ENCODE peak calls at places on chromosomes 16 and 17, in eight cellular contexts. H is transverse colon, J is EL, O is NCI-H2107, F is pancreas, I is AG09309, E is uterus, G is iPS DF 19.7. Q is an unnamed sample.

GRCh38 chr17:43367588-43368242 is 31.1 kb upstream of the ARL4D start:
- DNase-seq in O (peak; percentile 48), F (no peak), J (peak; percentile 96), G (no peak), I (peak; percentile 82), H (no peak), E (no peak), Q (peak; percentile 67)

GRCh38 chr17:82006468-82007227 is 16.0 kb downstream of the CENPX start:
- DNase-seq in J (peak; percentile 64), H (no peak), O (no peak), I (no peak), G (no peak), F (no peak), E (peak; percentile 70), Q (no peak)

GRCh38 chr17:13777003-13777402 is 175.3 kb upstream of the HS3ST3A1 start:
- DNase-seq in J (no peak), O (no peak), I (no peak), H (no peak), F (no peak), G (no peak), E (no peak), Q (no peak)

GRCh38 chr17:37607637-37608368 is 1.4 kb downstream of the SYNRG start:
- DNase-seq in I (no peak), O (no peak), G (no peak), J (no peak), H (peak; percentile 32), E (no peak), F (no peak), Q (no peak)

GRCh38 chr16:5510819-5511370 is 413.3 kb upstream of the EEF2KMT start:
- DNase-seq in E (no peak), J (no peak), F (no peak), O (no peak), G (no peak), I (no peak), H (no peak), Q (no peak)

GRCh38 chr17:35684046-35684802 is 47.2 kb upstream of the RASL10B start:
- DNase-seq in I (peak; percentile 44), E (no peak), G (peak; percentile 68), J (peak; percentile 18), O (no peak), H (no peak), F (no peak), Q (no peak)

GRCh38 chr17:4934173-4934979 is 2.3 kb downstream of the GP1BA start:
- DNase-seq in J (peak; percentile 58), F (no peak), I (no peak), E (no peak), G (no peak), O (no peak), H (peak; percentile 65), Q (peak; percentile 56)

GRCh38 chr16:29972992-29973383 is 680 bp upstream of the TAOK2 start:
- DNase-seq in J (no peak), H (no peak), F (no peak), G (no peak), E (no peak), I (no peak), O (no peak), Q (peak; percentile 41)

GRCh38 chr17:32348483-32348800 is 1.5 kb upstream of the ZNF207 start:
- DNase-seq in J (no peak), I (no peak), H (no peak), O (no peak), E (no peak), F (no peak), G (no peak), Q (no peak)

GRCh38 chr16:67142342-67142741 is 8.5 kb downstream of the B3GNT9 start:
- DNase-seq in O (no peak), E (no peak), F (no peak), J (no peak), I (no peak), G (no peak), H (no peak), Q (no peak)

GRCh38 chr16:29993903-29994612 is 1.4 kb downstream of the HIRIP3 start:
- DNase-seq in J (no peak), F (no peak), E (no peak), G (no peak), H (no peak), I (no peak), O (no peak), Q (no peak)

GRCh38 chr16:20910781-20911321 is 10.3 kb downstream of the LYRM1 start:
- DNase-seq in F (no peak), E (no peak), G (no peak), O (no peak), H (no peak), I (peak; percentile 93), J (peak; percentile 89), Q (no peak)

GRCh38 chr16:83215417-83216001 is 588.7 kb downstream of the CDH13 start:
- DNase-seq in G (peak; percentile 20), O (no peak), E (no peak), J (peak; percentile 37), F (no peak), H (peak; percentile 37), I (no peak), Q (peak; percentile 76)

GRCh38 chr17:58330544-58330996 is 2.0 kb upstream of the TSPOAP1 start:
- DNase-seq in O (no peak), F (no peak), H (no peak), G (no peak), J (no peak), I (no peak), E (no peak), Q (no peak)

GRCh38 chr16:2090819-2091721 is 43.3 kb downstream of the TSC2 start:
- DNase-seq in F (peak; percentile 88), J (peak; percentile 32), G (no peak), E (no peak), O (no peak), I (no peak), H (peak; percentile 93), Q (peak; percentile 97)

GRCh38 chr17:81345211-81346089 is 49.8 kb upstream of the BAHCC1 start:
- DNase-seq in J (peak; percentile 90), O (peak; percentile 64), I (peak; percentile 46), G (no peak), E (peak; percentile 89), H (peak; percentile 89), F (peak; percentile 88), Q (peak; percentile 91)

GRCh38 chr17:79844869-79845600 is 5.8 kb upstream of the CBX4 start:
- DNase-seq in E (peak; percentile 48), J (peak; percentile 38), F (peak; percentile 50), G (no peak), I (no peak), O (no peak), H (peak; percentile 68), Q (peak; percentile 92)

Q was measured in ecto neural progenitor cell.